ENCODE peak calls at places on chromosomes 13 and 19, in six cellular contexts. S is HT1080; F is DMS 273 treated with DMSO at 0.1 percent for 48 hours; R is stomach; Q is activated CD4-positive, CD25-positive, alpha-beta regulatory T cell treated with anti-CD3 and anti-CD28 coated beads, Interleukin-2, amount 50 U/mL, for 16 hours; G is mesothelial cell of epicardium. I is an unnamed sample.

GRCh38 chr13:60699636-60700035 is 302.6 kb downstream of the TDRD3 start:
- DNase-seq in S (no peak), F (no peak), R (no peak), Q (no peak), G (no peak), I (no peak)

GRCh38 chr19:45767410-45767880 is 1.6 kb downstream of the SIX5 start:
- DNase-seq in S (peak; percentile 72), F (peak; percentile 53), R (peak; percentile 77), Q (no peak), G (peak; percentile 77), I (no peak)

GRCh38 chr19:19103167-19103566 is 35.1 kb downstream of the TMEM161A start:
- DNase-seq in S (no peak), F (no peak), R (no peak), Q (no peak), G (no peak), I (no peak)

GRCh38 chr19:42274065-42274682 is 5.1 kb downstream of the CIC start:
- DNase-seq in S (no peak), F (no peak), R (no peak), Q (no peak), G (no peak), I (no peak)

GRCh38 chr13:25292301-25292700 is 5.0 kb upstream of the MTMR6 start:
- DNase-seq in S (peak; percentile 51), F (peak; percentile 97), R (no peak), Q (no peak), G (no peak), I (no peak)

GRCh38 chr19:48806518-48806817 is 4.4 kb downstream of the BCAT2 start:
- DNase-seq in S (peak; percentile 44), F (peak; percentile 27), R (peak; percentile 42), Q (no peak), G (no peak), I (no peak)

GRCh38 chr13:44107357-44108121 is 227.8 kb downstream of the LACC1 start:
- DNase-seq in S (no peak), F (no peak), R (no peak), Q (no peak), G (no peak), I (no peak)

GRCh38 chr13:30898721-30899188 is 7.3 kb upstream of the MEDAG start:
- DNase-seq in S (peak; percentile 84), F (no peak), R (no peak), Q (no peak), G (no peak), I (no peak)

GRCh38 chr13:27022571-27023311 is 148.9 kb downstream of the USP12 start:
- DNase-seq in S (peak; percentile 46), F (no peak), R (peak; percentile 49), Q (no peak), G (peak; percentile 25), I (no peak)

GRCh38 chr19:4278926-4279529 is at the start of gene SHD:
- DNase-seq in S (no peak), F (no peak), R (no peak), Q (no peak), G (no peak), I (peak; percentile 73)

GRCh38 chr13:112252744-112253590 is 123.2 kb upstream of the SPACA7 start:
- DNase-seq in S (no peak), F (no peak), R (no peak), Q (no peak), G (no peak), I (no peak)

GRCh38 chr13:55516610-55517009 is 1624.1 kb upstream of the PRR20A start:
- DNase-seq in S (no peak), F (peak; percentile 0), R (no peak), Q (no peak), G (no peak), I (no peak)